ENCODE peak calls at places on chromosomes 5 and 9, in nine cellular contexts. One of them, this sample, is unnamed.

GRCh38 chr5:118548761-118549160 is 439.6 kb downstream of the DTWD2 start:
- DNase-seq in left lung: no peak
- DNase-seq in prostate gland: no peak
- DNase-seq in lower lobe of right lung: no peak
- DNase-seq in CD8-positive, alpha-beta T cell: no peak
- DNase-seq in endothelial cell of umbilical vein: no peak
- DNase-seq in transverse colon: no peak
- DNase-seq in stomach: no peak
- DNase-seq in colonic mucosa: no peak
- DNase-seq in this sample: no peak

GRCh38 chr9:125137200-125137599 is 6.1 kb downstream of the SCAI start:
- DNase-seq in colonic mucosa: no peak
- DNase-seq in prostate gland: no peak
- DNase-seq in left lung: no peak
- DNase-seq in stomach: no peak
- DNase-seq in endothelial cell of umbilical vein: no peak
- DNase-seq in lower lobe of right lung: no peak
- DNase-seq in CD8-positive, alpha-beta T cell: no peak
- DNase-seq in transverse colon: no peak
- DNase-seq in this sample: no peak

GRCh38 chr5:125476888-125477585 is 730.6 kb upstream of the ZNF608 start:
- DNase-seq in left lung: no peak
- DNase-seq in stomach: no peak
- DNase-seq in colonic mucosa: no peak
- DNase-seq in prostate gland: no peak
- DNase-seq in transverse colon: no peak
- DNase-seq in endothelial cell of umbilical vein: peak; percentile 49
- DNase-seq in lower lobe of right lung: no peak
- DNase-seq in CD8-positive, alpha-beta T cell: no peak
- DNase-seq in this sample: no peak

GRCh38 chr5:82975812-82976211 is 101.4 kb downstream of the TMEM167A start:
- DNase-seq in prostate gland: no peak
- DNase-seq in lower lobe of right lung: no peak
- DNase-seq in stomach: no peak
- DNase-seq in colonic mucosa: no peak
- DNase-seq in CD8-positive, alpha-beta T cell: no peak
- DNase-seq in endothelial cell of umbilical vein: no peak
- DNase-seq in left lung: no peak
- DNase-seq in transverse colon: no peak
- DNase-seq in this sample: no peak

GRCh38 chr5:11468334-11469039 is 435.8 kb downstream of the CTNND2 start:
- DNase-seq in transverse colon: no peak
- DNase-seq in endothelial cell of umbilical vein: no peak
- DNase-seq in stomach: no peak
- DNase-seq in lower lobe of right lung: no peak
- DNase-seq in prostate gland: no peak
- DNase-seq in CD8-positive, alpha-beta T cell: no peak
- DNase-seq in colonic mucosa: no peak
- DNase-seq in left lung: no peak
- DNase-seq in this sample: no peak

GRCh38 chr5:53923969-53924876 is 363.8 kb downstream of the NDUFS4 start:
- DNase-seq in left lung: no peak
- DNase-seq in stomach: no peak
- DNase-seq in colonic mucosa: no peak
- DNase-seq in endothelial cell of umbilical vein: no peak
- DNase-seq in lower lobe of right lung: no peak
- DNase-seq in prostate gland: no peak
- DNase-seq in CD8-positive, alpha-beta T cell: no peak
- DNase-seq in transverse colon: no peak
- DNase-seq in this sample: no peak

GRCh38 chr9:78188594-78188993 is 47.3 kb upstream of the CEP78 start:
- DNase-seq in prostate gland: no peak
- DNase-seq in endothelial cell of umbilical vein: no peak
- DNase-seq in left lung: no peak
- DNase-seq in colonic mucosa: no peak
- DNase-seq in transverse colon: no peak
- DNase-seq in CD8-positive, alpha-beta T cell: no peak
- DNase-seq in stomach: no peak
- DNase-seq in lower lobe of right lung: no peak
- DNase-seq in this sample: no peak

GRCh38 chr5:40796487-40796889 is 1.7 kb downstream of the PRKAA1 start:
- DNase-seq in stomach: no peak
- DNase-seq in colonic mucosa: no peak
- DNase-seq in left lung: no peak
- DNase-seq in lower lobe of right lung: no peak
- DNase-seq in prostate gland: no peak
- DNase-seq in transverse colon: no peak
- DNase-seq in CD8-positive, alpha-beta T cell: no peak
- DNase-seq in endothelial cell of umbilical vein: peak; percentile 52
- DNase-seq in this sample: no peak

GRCh38 chr9:88280816-88281382 is 107.3 kb upstream of the SPIN1 start:
- DNase-seq in transverse colon: no peak
- DNase-seq in lower lobe of right lung: no peak
- DNase-seq in CD8-positive, alpha-beta T cell: no peak
- DNase-seq in stomach: no peak
- DNase-seq in endothelial cell of umbilical vein: no peak
- DNase-seq in colonic mucosa: no peak
- DNase-seq in left lung: no peak
- DNase-seq in prostate gland: no peak
- DNase-seq in this sample: no peak

GRCh38 chr9:34197756-34198711 is 19.2 kb downstream of the UBAP1 start:
- DNase-seq in lower lobe of right lung: no peak
- DNase-seq in colonic mucosa: no peak
- DNase-seq in endothelial cell of umbilical vein: no peak
- DNase-seq in left lung: no peak
- DNase-seq in prostate gland: no peak
- DNase-seq in CD8-positive, alpha-beta T cell: no peak
- DNase-seq in stomach: peak; percentile 45
- DNase-seq in transverse colon: no peak
- DNase-seq in this sample: no peak

GRCh38 chr9:16309350-16310271 is 560.9 kb downstream of the BNC2 start:
- DNase-seq in lower lobe of right lung: no peak
- DNase-seq in left lung: no peak
- DNase-seq in prostate gland: no peak
- DNase-seq in colonic mucosa: peak; percentile 35
- DNase-seq in transverse colon: peak; percentile 17
- DNase-seq in CD8-positive, alpha-beta T cell: no peak
- DNase-seq in endothelial cell of umbilical vein: no peak
- DNase-seq in stomach: no peak
- DNase-seq in this sample: no peak

GRCh38 chr5:164383662-164384061 is 878.2 kb downstream of the MAT2B start:
- DNase-seq in CD8-positive, alpha-beta T cell: no peak
- DNase-seq in transverse colon: no peak
- DNase-seq in endothelial cell of umbilical vein: no peak
- DNase-seq in prostate gland: no peak
- DNase-seq in lower lobe of right lung: no peak
- DNase-seq in left lung: no peak
- DNase-seq in colonic mucosa: no peak
- DNase-seq in stomach: no peak
- DNase-seq in this sample: no peak

GRCh38 chr9:114893622-114894021 is 36.8 kb downstream of the TNFSF8 start:
- DNase-seq in prostate gland: no peak
- DNase-seq in colonic mucosa: no peak
- DNase-seq in transverse colon: no peak
- DNase-seq in lower lobe of right lung: no peak
- DNase-seq in stomach: no peak
- DNase-seq in left lung: no peak
- DNase-seq in CD8-positive, alpha-beta T cell: no peak
- DNase-seq in endothelial cell of umbilical vein: peak; percentile 89
- DNase-seq in this sample: no peak

GRCh38 chr9:88258587-88258986 is 120.3 kb upstream of the SPATA31C2 start:
- DNase-seq in colonic mucosa: no peak
- DNase-seq in transverse colon: peak; percentile 18
- DNase-seq in stomach: peak; percentile 70
- DNase-seq in prostate gland: peak; percentile 65
- DNase-seq in lower lobe of right lung: peak; percentile 49
- DNase-seq in CD8-positive, alpha-beta T cell: no peak
- DNase-seq in endothelial cell of umbilical vein: peak; percentile 52
- DNase-seq in left lung: no peak
- DNase-seq in this sample: no peak

GRCh38 chr5:17187401-17187800 is 30.0 kb upstream of the BASP1 start:
- DNase-seq in colonic mucosa: no peak
- DNase-seq in stomach: no peak
- DNase-seq in transverse colon: no peak
- DNase-seq in endothelial cell of umbilical vein: no peak
- DNase-seq in left lung: no peak
- DNase-seq in prostate gland: no peak
- DNase-seq in lower lobe of right lung: no peak
- DNase-seq in CD8-positive, alpha-beta T cell: no peak
- DNase-seq in this sample: no peak

DNA sequence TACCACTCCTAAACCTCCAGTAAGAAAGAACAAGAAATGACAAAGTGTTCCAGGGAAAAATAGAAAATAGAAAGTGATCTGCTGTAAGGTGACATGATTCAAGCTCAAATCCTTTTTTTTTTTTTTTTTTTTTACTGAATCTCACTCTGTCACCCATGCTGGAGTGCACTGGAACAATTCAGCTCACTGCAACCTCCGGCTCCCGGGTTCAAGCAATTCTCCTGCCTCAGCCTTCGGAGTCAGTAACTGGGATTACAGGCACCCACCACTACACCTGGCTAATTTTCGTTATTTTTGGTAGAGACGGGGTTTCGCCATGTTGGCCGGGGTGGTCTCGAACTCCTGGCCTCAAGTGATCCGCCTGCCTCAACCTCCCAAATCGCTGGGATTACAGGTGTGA is 35.9 kb downstream of the TTLL11 start:
- DNase-seq in transverse colon: no peak
- DNase-seq in prostate gland: no peak
- DNase-seq in lower lobe of right lung: no peak
- DNase-seq in stomach: no peak
- DNase-seq in left lung: no peak
- DNase-seq in CD8-positive, alpha-beta T cell: no peak
- DNase-seq in colonic mucosa: no peak
- DNase-seq in endothelial cell of umbilical vein: no peak
- DNase-seq in this sample: no peak
- H3K27ac ChIP-seq in transverse colon: no peak overlapping the region
- H3K27ac ChIP-seq in prostate gland: no peak overlapping the region
- H3K27ac ChIP-seq in lower lobe of right lung: no peak overlapping the region
- H3K27ac ChIP-seq in stomach: no peak overlapping the region
- H3K27ac ChIP-seq in left lung: no peak overlapping the region
- H3K27ac ChIP-seq in CD8-positive, alpha-beta T cell: no peak overlapping the region
- H3K27ac ChIP-seq in colonic mucosa: no peak overlapping the region
- H3K27ac ChIP-seq in endothelial cell of umbilical vein: no peak overlapping the region
- H3K27ac ChIP-seq in this sample: no peak overlapping the region

DNA sequence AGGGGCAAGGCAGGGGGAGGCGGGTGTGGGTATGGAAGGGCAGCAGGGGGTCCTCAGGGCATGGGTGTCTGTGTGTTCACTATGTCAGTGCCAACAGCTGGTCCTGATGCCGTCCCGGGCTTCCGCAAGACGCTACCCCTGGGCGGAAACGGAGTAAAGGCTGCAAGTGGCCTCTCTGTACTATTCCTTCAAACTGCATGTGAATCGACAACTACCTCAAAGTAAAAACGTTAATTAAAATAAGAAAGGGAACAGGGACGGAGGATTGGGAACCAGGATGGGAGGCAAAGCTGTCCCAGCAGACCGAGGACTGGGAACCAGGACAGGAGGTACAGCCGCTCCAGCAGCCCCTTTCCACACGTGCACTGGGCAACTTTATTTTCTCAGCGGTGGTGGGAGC is 173.3 kb downstream of the OLFM1 start:
- DNase-seq in transverse colon: no peak
- DNase-seq in CD8-positive, alpha-beta T cell: no peak
- DNase-seq in endothelial cell of umbilical vein: no peak
- DNase-seq in lower lobe of right lung: no peak
- DNase-seq in prostate gland: no peak
- DNase-seq in left lung: no peak
- DNase-seq in stomach: no peak
- DNase-seq in colonic mucosa: no peak
- DNase-seq in this sample: no peak
- H3K9me3 ChIP-seq in transverse colon: no peaks in the 10 kb centered on the region
- H3K9me3 ChIP-seq in CD8-positive, alpha-beta T cell: no peaks in the 10 kb centered on the region
- H3K9me3 ChIP-seq in endothelial cell of umbilical vein: no peaks in the 10 kb centered on the region
- H3K9me3 ChIP-seq in lower lobe of right lung: no peaks in the 10 kb centered on the region
- H3K9me3 ChIP-seq in prostate gland: no peaks in the 10 kb centered on the region
- H3K9me3 ChIP-seq in left lung: no peaks in the 10 kb centered on the region
- H3K9me3 ChIP-seq in stomach: no peaks in the 10 kb centered on the region
- H3K9me3 ChIP-seq in colonic mucosa: no peaks in the 10 kb centered on the region
- H3K9me3 ChIP-seq in this sample: no peaks in the 10 kb centered on the region

GRCh38 chr5:151153300-151153699 is 4.3 kb downstream of the ANXA6 start:
- DNase-seq in prostate gland: no peak
- DNase-seq in transverse colon: no peak
- DNase-seq in colonic mucosa: no peak
- DNase-seq in endothelial cell of umbilical vein: no peak
- DNase-seq in stomach: no peak
- DNase-seq in lower lobe of right lung: no peak
- DNase-seq in CD8-positive, alpha-beta T cell: no peak
- DNase-seq in left lung: no peak
- DNase-seq in this sample: no peak
- H3K27ac ChIP-seq in prostate gland: no peak overlapping the region
- H3K27ac ChIP-seq in transverse colon: peak overlapping the region; percentile 89
- H3K27ac ChIP-seq in colonic mucosa: peak overlapping the region; percentile 13
- H3K27ac ChIP-seq in endothelial cell of umbilical vein: no peak overlapping the region
- H3K27ac ChIP-seq in stomach: peak overlapping the region; percentile 90
- H3K27ac ChIP-seq in lower lobe of right lung: no peak overlapping the region
- H3K27ac ChIP-seq in CD8-positive, alpha-beta T cell: peak overlapping the region; percentile 65
- H3K27ac ChIP-seq in left lung: no peak overlapping the region
- H3K27ac ChIP-seq in this sample: peak overlapping the region; percentile 17

DNA sequence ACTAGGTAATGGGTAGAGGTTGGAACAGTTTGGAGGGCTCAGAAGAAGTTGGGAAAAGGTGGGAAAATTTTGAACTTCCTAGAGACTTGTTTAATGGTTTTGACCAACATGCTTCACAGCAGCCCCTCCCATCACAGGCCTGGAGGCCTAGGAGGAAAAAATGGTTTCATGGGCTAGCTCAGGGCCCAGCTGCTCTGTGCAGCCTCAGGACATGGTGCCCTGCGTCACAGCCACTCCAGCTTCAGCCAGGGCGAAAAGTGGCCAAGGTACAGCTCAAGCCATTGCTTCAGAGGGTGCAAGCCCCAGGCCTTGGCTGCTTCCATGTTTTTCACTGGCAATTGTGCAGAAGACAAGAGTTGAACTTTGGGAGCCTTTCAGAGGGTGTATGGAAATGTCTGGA is 453.7 kb downstream of the LRRC70 start:
- DNase-seq in left lung: no peak
- DNase-seq in CD8-positive, alpha-beta T cell: no peak
- DNase-seq in endothelial cell of umbilical vein: no peak
- DNase-seq in transverse colon: no peak
- DNase-seq in prostate gland: no peak
- DNase-seq in colonic mucosa: no peak
- DNase-seq in stomach: no peak
- DNase-seq in lower lobe of right lung: no peak
- DNase-seq in this sample: no peak
- H3K9me3 ChIP-seq in left lung: peaks cover 38% of the 10 kb centered on the region
- H3K9me3 ChIP-seq in CD8-positive, alpha-beta T cell: no peaks in the 10 kb centered on the region
- H3K9me3 ChIP-seq in endothelial cell of umbilical vein: no peaks in the 10 kb centered on the region
- H3K9me3 ChIP-seq in transverse colon: peaks cover 12% of the 10 kb centered on the region
- H3K9me3 ChIP-seq in prostate gland: no peaks in the 10 kb centered on the region
- H3K9me3 ChIP-seq in colonic mucosa: no peaks in the 10 kb centered on the region
- H3K9me3 ChIP-seq in stomach: peaks cover 52% of the 10 kb centered on the region
- H3K9me3 ChIP-seq in lower lobe of right lung: peaks cover 24% of the 10 kb centered on the region
- H3K9me3 ChIP-seq in this sample: peaks cover 11% of the 10 kb centered on the region